ENCODE peak calls at places on chromosomes 6 and 20, in five cellular contexts. R is mucosa of gallbladder; C is heart right ventricle; H is cardiac fibroblast; A is stimulated activated naive B cell treated with anti-CD40 and anti-IgM and Interleukin-4, amounts not matched to agents 10 μg/mL and 1 μg/mL and 100 μg/mL, for 72 hours. B is an unnamed sample.

GRCh38 chr6:14068133-14068532 is 49.4 kb upstream of the CD83 start:
- DNase-seq in H (peak), C (no peak), A (no peak), R (no peak), B (no peak)

GRCh38 chr6:136640132-136640915 is 90.1 kb upstream of the MAP7 start:
- DNase-seq in C (no peak), A (no peak), H (peak), R (no peak), B (no peak)

GRCh38 chr6:33958863-33959651 is 155.3 kb upstream of the MLN start:
- DNase-seq in C (no peak), A (no peak), R (no peak), H (no peak), B (no peak)

GRCh38 chr6:72760130-72760793 is 138.4 kb downstream of the KCNQ5 start:
- DNase-seq in C (no peak), H (peak), A (no peak), R (no peak), B (no peak)

GRCh38 chr6:12150812-12151432 is 138.8 kb downstream of the HIVEP1 start:
- DNase-seq in C (no peak), R (no peak), H (peak), A (no peak), B (no peak)

GRCh38 chr20:50130995-50131394 is 18.0 kb upstream of the UBE2V1 start:
- DNase-seq in C (no peak), R (peak), A (no peak), H (no peak), B (no peak)

GRCh38 chr20:10507052-10507451 is 71.9 kb downstream of the SLX4IP start:
- DNase-seq in A (no peak), H (no peak), R (no peak), C (no peak), B (no peak)

GRCh38 chr20:1863296-1863695 is 31.9 kb upstream of the SIRPA start:
- DNase-seq in H (peak), R (no peak), A (no peak), C (no peak), B (no peak)

GRCh38 chr6:37334047-37334446 is 19.7 kb upstream of the RNF8 start:
- DNase-seq in R (no peak), A (no peak), H (no peak), C (no peak), B (no peak)

GRCh38 chr6:29938746-29939508 is 3.4 kb upstream of the HLA-A start:
- DNase-seq in C (no peak), R (no peak), A (no peak), H (no peak), B (no peak)

GRCh38 chr6:53703047-53703446 is 37.5 kb upstream of the KLHL31 start:
- DNase-seq in A (no peak), R (no peak), H (no peak), C (no peak), B (no peak)

GRCh38 chr20:9344080-9344920 is 170.1 kb upstream of the LAMP5 start:
- DNase-seq in C (no peak), R (peak), A (no peak), H (peak), B (no peak)

GRCh38 chr6:144953552-144954240 is 668.6 kb downstream of the UTRN start:
- DNase-seq in A (no peak), R (peak), C (no peak), H (peak), B (no peak)

B was measured in left ventricle myocardium inferior.